ENCODE peak calls at places on chromosomes 3 and 15, in four cellular contexts. One of them, this sample, is unnamed.

GRCh38 chr15:49622561-49622960 is 1.7 kb downstream of the DTWD1 start:
- DNase-seq in AG08395: no peak
- DNase-seq in activated T-helper 9 cell treated with anti-CD3 and anti-CD28 coated beads, Interleukin-2, amount 50 U/mL, for 16 hours: no peak
- DNase-seq in activated CD8-positive, alpha-beta memory T cell treated with anti-CD3 and anti-CD28 coated beads for 24 hours: no peak
- DNase-seq in this sample: no peak

GRCh38 chr3:171974986-171975837 is 64.2 kb upstream of the FNDC3B start:
- DNase-seq in activated T-helper 9 cell treated with anti-CD3 and anti-CD28 coated beads, Interleukin-2, amount 50 U/mL, for 16 hours: no peak
- DNase-seq in AG08395: no peak
- DNase-seq in activated CD8-positive, alpha-beta memory T cell treated with anti-CD3 and anti-CD28 coated beads for 24 hours: no peak
- DNase-seq in this sample: no peak

GRCh38 chr3:37688756-37689155 is 172.9 kb upstream of the CTDSPL start:
- DNase-seq in AG08395: no peak
- DNase-seq in activated T-helper 9 cell treated with anti-CD3 and anti-CD28 coated beads, Interleukin-2, amount 50 U/mL, for 16 hours: no peak
- DNase-seq in activated CD8-positive, alpha-beta memory T cell treated with anti-CD3 and anti-CD28 coated beads for 24 hours: no peak
- DNase-seq in this sample: no peak

GRCh38 chr15:66803182-66803729 is 101.2 kb downstream of the SMAD6 start:
- DNase-seq in activated T-helper 9 cell treated with anti-CD3 and anti-CD28 coated beads, Interleukin-2, amount 50 U/mL, for 16 hours: no peak
- DNase-seq in AG08395: peak
- DNase-seq in activated CD8-positive, alpha-beta memory T cell treated with anti-CD3 and anti-CD28 coated beads for 24 hours: no peak
- DNase-seq in this sample: peak

GRCh38 chr3:193052294-193052693 is 134.6 kb upstream of the MB21D2 start:
- DNase-seq in activated T-helper 9 cell treated with anti-CD3 and anti-CD28 coated beads, Interleukin-2, amount 50 U/mL, for 16 hours: no peak
- DNase-seq in AG08395: no peak
- DNase-seq in activated CD8-positive, alpha-beta memory T cell treated with anti-CD3 and anti-CD28 coated beads for 24 hours: no peak
- DNase-seq in this sample: no peak

GRCh38 chr15:43463542-43463941 is 29.4 kb downstream of the TP53BP1 start:
- DNase-seq in activated T-helper 9 cell treated with anti-CD3 and anti-CD28 coated beads, Interleukin-2, amount 50 U/mL, for 16 hours: no peak
- DNase-seq in AG08395: peak
- DNase-seq in activated CD8-positive, alpha-beta memory T cell treated with anti-CD3 and anti-CD28 coated beads for 24 hours: no peak
- DNase-seq in this sample: no peak

GRCh38 chr3:172690936-172691335 is 19.9 kb downstream of the NCEH1 start:
- DNase-seq in activated CD8-positive, alpha-beta memory T cell treated with anti-CD3 and anti-CD28 coated beads for 24 hours: no peak
- DNase-seq in activated T-helper 9 cell treated with anti-CD3 and anti-CD28 coated beads, Interleukin-2, amount 50 U/mL, for 16 hours: no peak
- DNase-seq in AG08395: no peak
- DNase-seq in this sample: no peak

GRCh38 chr3:64353256-64353655 is 128.0 kb upstream of the PRICKLE2 start:
- DNase-seq in AG08395: no peak
- DNase-seq in activated T-helper 9 cell treated with anti-CD3 and anti-CD28 coated beads, Interleukin-2, amount 50 U/mL, for 16 hours: no peak
- DNase-seq in activated CD8-positive, alpha-beta memory T cell treated with anti-CD3 and anti-CD28 coated beads for 24 hours: no peak
- DNase-seq in this sample: peak

GRCh38 chr3:146165370-146165769 is 4.4 kb upstream of the PLOD2 start:
- DNase-seq in AG08395: no peak
- DNase-seq in activated T-helper 9 cell treated with anti-CD3 and anti-CD28 coated beads, Interleukin-2, amount 50 U/mL, for 16 hours: no peak
- DNase-seq in activated CD8-positive, alpha-beta memory T cell treated with anti-CD3 and anti-CD28 coated beads for 24 hours: no peak
- DNase-seq in this sample: no peak

GRCh38 chr3:15097889-15098288 is 1.1 kb downstream of the RBSN start:
- DNase-seq in activated CD8-positive, alpha-beta memory T cell treated with anti-CD3 and anti-CD28 coated beads for 24 hours: peak
- DNase-seq in AG08395: no peak
- DNase-seq in activated T-helper 9 cell treated with anti-CD3 and anti-CD28 coated beads, Interleukin-2, amount 50 U/mL, for 16 hours: no peak
- DNase-seq in this sample: no peak

GRCh38 chr15:82538961-82539689 is 1.1 kb downstream of the RPS17 start:
- DNase-seq in AG08395: no peak
- DNase-seq in activated T-helper 9 cell treated with anti-CD3 and anti-CD28 coated beads, Interleukin-2, amount 50 U/mL, for 16 hours: no peak
- DNase-seq in activated CD8-positive, alpha-beta memory T cell treated with anti-CD3 and anti-CD28 coated beads for 24 hours: peak
- DNase-seq in this sample: no peak

GRCh38 chr3:112101946-112102345 is 15.8 kb downstream of the C3orf52 start:
- DNase-seq in activated CD8-positive, alpha-beta memory T cell treated with anti-CD3 and anti-CD28 coated beads for 24 hours: no peak
- DNase-seq in AG08395: peak
- DNase-seq in activated T-helper 9 cell treated with anti-CD3 and anti-CD28 coated beads, Interleukin-2, amount 50 U/mL, for 16 hours: no peak
- DNase-seq in this sample: no peak